ENCODE peak calls at places on chromosomes 16 and 17, in four cellular contexts. B is K562, K is HepG2, S is GM12878. D is an unnamed sample.

GRCh38 chr16:82096641-82097040 is 61.6 kb downstream of the HSD17B2 start:
- DNase-seq in S (no peak), K (no peak), B (no peak), D (no peak)

GRCh38 chr17:70161519-70161918 is 7.8 kb upstream of the KCNJ2 start:
- DNase-seq in S (no peak), K (no peak), B (no peak), D (no peak)

GRCh38 chr16:68696514-68696913 is 40.6 kb upstream of the CDH1 start:
- DNase-seq in B (peak; percentile 24), K (peak; percentile 28), S (no peak), D (no peak)

GRCh38 chr17:3935140-3935542 is 18.9 kb upstream of the P2RX1 start:
- DNase-seq in K (peak; percentile 73), B (peak; percentile 70), S (no peak), D (peak; percentile 83)

GRCh38 chr16:73390936-73391335 is 343.0 kb upstream of the ZFHX3 start:
- DNase-seq in K (no peak), S (no peak), B (peak; percentile 9), D (no peak)

GRCh38 chr16:66899945-66900688 is 18.6 kb downstream of the CDH16 start:
- DNase-seq in K (peak; percentile 72), B (peak; percentile 97), S (no peak), D (no peak)

GRCh38 chr16:49116873-49117272 is 164.8 kb downstream of the CBLN1 start:
- DNase-seq in S (no peak), K (no peak), B (no peak), D (no peak)

GRCh38 chr16:29198731-29199521 is 207.6 kb downstream of the NPIPB11 start:
- DNase-seq in B (no peak), K (no peak), S (no peak), D (no peak)

GRCh38 chr17:5921919-5922318 is 148.3 kb upstream of the WSCD1 start:
- DNase-seq in S (no peak), K (no peak), B (no peak), D (no peak)

GRCh38 chr17:82392209-82392920 is 20.8 kb downstream of the UTS2R start:
- DNase-seq in B (no peak), S (no peak), K (no peak), D (no peak)

GRCh38 chr17:47987240-47987835 is 16.4 kb downstream of the CDK5RAP3 start:
- DNase-seq in K (no peak), S (no peak), B (no peak), D (peak; percentile 40)

GRCh38 chr17:50037321-50038107 is 18.4 kb upstream of the ITGA3 start:
- DNase-seq in K (no peak), S (no peak), B (no peak), D (no peak)

GRCh38 chr17:10821770-10822169 is 16.1 kb downstream of the PIRT start:
- DNase-seq in K (no peak), S (no peak), B (no peak), D (no peak)

GRCh38 chr16:75048051-75048450 is 49.2 kb downstream of the ZNRF1 start:
- DNase-seq in K (no peak), B (no peak), S (no peak), D (no peak)

GRCh38 chr17:44581868-44582267 is 24.6 kb downstream of the FZD2 start:
- DNase-seq in B (no peak), S (no peak), K (no peak), D (no peak)

GRCh38 chr16:11613381-11614303 is 26.9 kb upstream of the LITAF start:
- DNase-seq in S (no peak), K (peak; percentile 88), B (peak; percentile 74), D (no peak)

GRCh38 chr17:59851431-59852375 is 41.0 kb downstream of the TUBD1 start:
- DNase-seq in B (no peak), K (no peak), S (no peak), D (no peak)

GRCh38 chr17:75691371-75692290 is 24.5 kb downstream of the SAP30BP start:
- DNase-seq in K (no peak), S (no peak), B (no peak), D (no peak)

GRCh38 chr16:30382398-30383015 is at the start of gene SEPTIN1:
- DNase-seq in S (peak; percentile 40), B (no peak), K (no peak), D (no peak)

GRCh38 chr17:15516150-15516549 is 47.1 kb downstream of the TVP23C start:
- DNase-seq in S (no peak), B (no peak), K (no peak), D (no peak)

GRCh38 chr17:63289931-63290330 is 156.2 kb downstream of the CYB561 start:
- DNase-seq in B (no peak), K (no peak), S (no peak), D (no peak)

GRCh38 chr17:27269978-27270377 is 23.9 kb upstream of the WSB1 start:
- DNase-seq in K (no peak), S (no peak), B (no peak), D (no peak)

GRCh38 chr16:1525871-1526607 is 7.4 kb upstream of the TMEM204 start:
- DNase-seq in S (no peak), B (no peak), K (no peak), D (no peak)

GRCh38 chr17:76051071-76051467 is 21.2 kb downstream of the SRP68 start:
- DNase-seq in S (no peak), K (no peak), B (no peak), D (no peak)

GRCh38 chr17:31674717-31675349 is 184.2 kb downstream of the COPRS start:
- DNase-seq in K (no peak), B (no peak), S (no peak), D (no peak)

GRCh38 chr17:27069842-27070508 is 223.9 kb upstream of the WSB1 start:
- DNase-seq in K (no peak), S (no peak), B (no peak), D (no peak)

GRCh38 chr17:63490858-63491400 is 14.1 kb downstream of the ACE start:
- DNase-seq in K (no peak), B (no peak), S (no peak), D (no peak)

GRCh38 chr17:57899822-57900221 is 50.0 kb upstream of the MRPS23 start:
- DNase-seq in S (no peak), B (no peak), K (no peak), D (no peak)

GRCh38 chr17:77432791-77433190 is 292.0 kb downstream of the SEC14L1 start:
- DNase-seq in S (no peak), K (no peak), B (no peak), D (no peak)

GRCh38 chr17:27748360-27748825 is 51.9 kb downstream of the NOS2 start:
- DNase-seq in B (no peak), S (no peak), K (no peak), D (no peak)

GRCh38 chr17:50219939-50220465 is 18.6 kb upstream of the COL1A1 start:
- DNase-seq in B (no peak), S (no peak), K (peak; percentile 87), D (no peak)

GRCh38 chr17:18984273-18985114 is 20.1 kb downstream of the FAM83G start:
- DNase-seq in S (no peak), B (no peak), K (no peak), D (no peak)

GRCh38 chr17:18980682-18981384 is 23.7 kb downstream of the FAM83G start:
- DNase-seq in B (no peak), K (peak; percentile 60), S (no peak), D (no peak)

GRCh38 chr17:18981385-18981641 is 23.3 kb downstream of the FAM83G start:
- DNase-seq in S (no peak), K (no peak), B (no peak), D (no peak)

GRCh38 chr17:18978655-18979054 is 25.9 kb downstream of the FAM83G start:
- DNase-seq in B (no peak), K (no peak), S (no peak), D (no peak)

DNA sequence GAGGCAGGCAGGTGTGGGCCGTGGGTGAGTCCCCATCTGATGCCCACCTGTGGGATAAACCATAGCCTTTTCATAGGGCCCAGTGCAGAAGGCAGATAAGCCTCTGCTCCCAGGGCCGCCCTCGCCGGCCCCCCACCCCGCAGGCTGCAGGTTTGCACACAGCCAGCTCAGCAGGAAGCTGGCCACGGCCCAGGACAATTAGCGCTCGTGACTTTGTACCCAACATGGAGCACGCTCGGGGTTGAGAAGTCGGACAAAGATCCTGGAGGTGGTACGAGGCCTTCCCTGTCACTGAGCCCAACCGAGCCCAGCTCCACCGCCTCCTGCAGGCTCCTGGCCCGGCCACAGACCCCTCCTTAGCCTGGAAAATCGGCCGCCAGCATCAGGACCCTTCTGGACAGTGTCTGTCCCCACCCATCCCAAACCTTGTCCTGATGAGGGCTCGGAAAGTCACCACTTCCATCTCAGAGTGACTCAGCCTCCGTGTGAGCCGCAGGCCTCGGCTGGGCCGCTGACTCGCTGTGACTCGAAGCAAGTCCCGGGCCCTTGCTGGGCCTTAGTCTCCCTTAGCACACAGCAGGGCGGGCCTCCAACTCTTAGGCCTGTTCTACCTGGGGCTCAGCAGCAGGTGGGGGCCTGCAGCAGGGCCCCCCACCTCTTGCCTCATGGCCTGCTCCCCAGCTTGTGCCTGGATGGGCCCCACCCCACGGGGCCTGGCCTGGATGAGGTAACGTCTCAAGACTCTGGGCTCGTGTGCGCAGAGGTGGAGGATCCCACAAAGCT is 22.7 kb downstream of the FAM83G start:
- DNase-seq in B (peak; percentile 75), S (no peak), K (peak; percentile 87), D (no peak)
- TF ChIP-seq ESRRA in B (no peak), S (no peak), K (no peak), D (no peak)

GRCh38 chr17:14460502-14460901 is 159.6 kb downstream of the HS3ST3B1 start:
- DNase-seq in K (no peak), S (no peak), B (no peak), D (no peak)

GRCh38 chr17:14459955-14460354 is 159.1 kb downstream of the HS3ST3B1 start:
- DNase-seq in K (no peak), S (no peak), B (no peak), D (no peak)

GRCh38 chr17:14458724-14459123 is 157.8 kb downstream of the HS3ST3B1 start:
- DNase-seq in S (no peak), K (no peak), B (no peak), D (no peak)

GRCh38 chr17:14464741-14465140 is 163.9 kb downstream of the HS3ST3B1 start:
- DNase-seq in K (no peak), S (no peak), B (no peak), D (no peak)

GRCh38 chr17:14461131-14461530 is 160.2 kb downstream of the HS3ST3B1 start:
- DNase-seq in S (no peak), B (no peak), K (no peak), D (no peak)
- TF ChIP-seq CBFB in S (no peak), B (no peak), K (no peak), D (no peak)

GRCh38 chr16:23482778-23483177 is 27.5 kb downstream of the GGA2 start:
- DNase-seq in S (no peak), B (no peak), K (no peak), D (no peak)
- TF ChIP-seq MAX in S (no peak), B (no peak), K (no peak), D (no peak)

DNA sequence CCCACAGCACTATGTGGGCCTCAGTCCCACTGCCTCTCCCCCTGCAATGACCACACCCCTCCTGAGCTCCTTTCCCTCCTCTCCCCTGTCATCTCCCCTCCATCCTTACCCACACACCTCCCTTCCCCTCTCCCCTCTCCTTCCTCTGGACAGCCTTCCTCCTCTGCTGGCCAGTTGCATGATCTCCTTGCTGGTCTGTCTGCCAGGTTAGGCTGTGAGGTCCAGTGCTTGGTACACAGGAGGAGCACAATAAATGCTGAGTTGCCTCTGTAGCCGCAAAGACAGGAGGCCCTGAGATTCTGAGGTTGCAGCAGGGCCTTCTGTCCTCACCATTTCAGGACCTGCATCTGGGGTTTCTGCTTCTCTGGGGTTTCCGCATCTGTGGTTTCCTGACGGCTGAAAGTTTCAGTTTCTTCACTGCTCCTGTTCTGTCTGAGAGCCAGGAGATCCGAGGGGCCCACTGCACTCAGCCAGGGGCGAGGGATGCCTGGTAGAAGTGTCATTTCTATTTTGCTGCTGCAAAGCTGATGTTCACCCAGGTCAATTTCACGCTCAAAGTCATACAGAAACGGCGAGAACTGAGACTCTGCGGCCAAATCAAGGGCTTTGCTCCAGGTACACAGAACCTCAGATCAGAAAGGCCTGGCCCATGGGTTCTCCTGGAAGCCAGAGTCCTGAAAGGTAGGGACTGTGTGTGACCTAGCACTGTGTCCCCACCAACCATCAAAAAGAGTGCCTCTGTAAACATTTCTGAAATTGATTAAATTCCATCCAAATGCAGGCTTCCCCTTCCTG is 4.6 kb upstream of the SLC12A3 start:
- DNase-seq in B (no peak), K (peak; percentile 67), S (peak; percentile 75), D (no peak)
- TF ChIP-seq ESRRA in B (no peak), K (no peak), S (no peak), D (no peak)

D was measured in WTC11.